ENCODE peak calls at places on chromosomes 11 and 22, in eight cellular contexts. One of them, this sample, is unnamed. For H3K4me1, the result is how much of the 10 kb centered on the place peaks cover.

GRCh38 chr22:21816787-21817496 is 50.5 kb downstream of the MAPK1 start:
- DNase-seq in cardiac muscle cell: peak
- DNase-seq in IMR-90: peak
- DNase-seq in testis: no peak
- DNase-seq in heart right ventricle: peak
- DNase-seq in GM23248: peak
- DNase-seq in esophagus muscularis mucosa: no peak
- DNase-seq in stomach: no peak
- DNase-seq in this sample: peak

GRCh38 chr11:73227571-73228211 is 9.6 kb downstream of the P2RY2 start:
- DNase-seq in GM23248: no peak
- DNase-seq in IMR-90: no peak
- DNase-seq in esophagus muscularis mucosa: no peak
- DNase-seq in heart right ventricle: no peak
- DNase-seq in cardiac muscle cell: no peak
- DNase-seq in stomach: peak
- DNase-seq in testis: no peak
- DNase-seq in this sample: no peak

GRCh38 chr11:57391111-57391510 is 661 bp upstream of the PRG2 start:
- DNase-seq in IMR-90: no peak
- DNase-seq in heart right ventricle: no peak
- DNase-seq in testis: no peak
- DNase-seq in stomach: no peak
- DNase-seq in GM23248: no peak
- DNase-seq in esophagus muscularis mucosa: no peak
- DNase-seq in cardiac muscle cell: no peak
- DNase-seq in this sample: no peak

GRCh38 chr22:35835998-35836691 is 118.5 kb downstream of the APOL5 start:
- DNase-seq in testis: peak
- DNase-seq in IMR-90: peak
- DNase-seq in heart right ventricle: peak
- DNase-seq in stomach: peak
- DNase-seq in cardiac muscle cell: peak
- DNase-seq in esophagus muscularis mucosa: no peak
- DNase-seq in GM23248: peak
- DNase-seq in this sample: peak

GRCh38 chr11:73469401-73469800 is 93.2 kb downstream of the RELT start:
- DNase-seq in IMR-90: no peak
- DNase-seq in stomach: no peak
- DNase-seq in testis: no peak
- DNase-seq in heart right ventricle: no peak
- DNase-seq in esophagus muscularis mucosa: no peak
- DNase-seq in cardiac muscle cell: peak
- DNase-seq in GM23248: no peak
- DNase-seq in this sample: no peak

GRCh38 chr11:15725246-15725645 is 610.5 kb downstream of the INSC start:
- DNase-seq in testis: no peak
- DNase-seq in heart right ventricle: no peak
- DNase-seq in stomach: no peak
- DNase-seq in GM23248: no peak
- DNase-seq in esophagus muscularis mucosa: no peak
- DNase-seq in cardiac muscle cell: no peak
- DNase-seq in IMR-90: no peak
- DNase-seq in this sample: no peak

GRCh38 chr11:75931124-75931523 is 116.1 kb downstream of the UVRAG start:
- DNase-seq in testis: no peak
- DNase-seq in esophagus muscularis mucosa: no peak
- DNase-seq in IMR-90: peak
- DNase-seq in GM23248: peak
- DNase-seq in cardiac muscle cell: peak
- DNase-seq in heart right ventricle: no peak
- DNase-seq in stomach: no peak
- DNase-seq in this sample: no peak

GRCh38 chr11:1128333-1129142 is 29.2 kb upstream of the MUC5AC start:
- DNase-seq in testis: no peak
- DNase-seq in GM23248: no peak
- DNase-seq in cardiac muscle cell: no peak
- DNase-seq in IMR-90: no peak
- DNase-seq in esophagus muscularis mucosa: no peak
- DNase-seq in stomach: peak
- DNase-seq in heart right ventricle: no peak
- DNase-seq in this sample: no peak

GRCh38 chr11:117316197-117316961 is at the start of gene BACE1:
- DNase-seq in GM23248: peak
- DNase-seq in testis: peak
- DNase-seq in cardiac muscle cell: peak
- DNase-seq in heart right ventricle: peak
- DNase-seq in esophagus muscularis mucosa: peak
- DNase-seq in IMR-90: peak
- DNase-seq in stomach: peak
- DNase-seq in this sample: peak

DNA sequence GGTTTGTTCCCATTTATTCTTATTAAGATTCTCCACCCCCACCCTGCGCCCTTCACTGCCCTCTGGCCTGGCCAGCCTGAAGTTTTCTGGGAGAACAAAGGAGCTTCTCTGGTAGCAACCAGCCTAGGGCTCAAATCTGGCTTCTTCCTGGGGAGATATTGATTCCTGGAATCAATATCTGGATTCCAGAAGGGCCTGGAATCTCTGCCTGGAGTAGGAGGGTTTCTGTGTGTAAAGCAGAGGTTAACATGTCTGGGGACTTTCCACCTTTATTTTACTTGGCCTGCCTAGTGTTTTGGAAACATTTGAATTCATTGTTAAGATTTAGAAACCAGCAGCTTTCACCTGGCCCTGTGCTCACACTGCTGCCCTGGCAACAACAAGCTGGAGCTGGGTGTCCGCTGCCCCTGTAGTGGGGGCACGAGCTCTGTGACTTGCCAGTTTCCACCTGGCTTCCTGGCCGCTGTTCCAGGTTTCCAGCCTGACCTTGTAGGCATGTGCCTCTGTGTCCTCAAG is 5.5 kb downstream of the C11orf91 start:
- DNase-seq in stomach: peak
- DNase-seq in esophagus muscularis mucosa: no peak
- DNase-seq in heart right ventricle: no peak
- DNase-seq in GM23248: no peak
- DNase-seq in testis: no peak
- DNase-seq in IMR-90: no peak
- DNase-seq in cardiac muscle cell: no peak
- DNase-seq in this sample: no peak
- H3K4me1 ChIP-seq in stomach: half or more
- H3K4me1 ChIP-seq in esophagus muscularis mucosa: half or more
- H3K4me1 ChIP-seq in heart right ventricle: half or more
- H3K4me1 ChIP-seq in GM23248: under half
- H3K4me1 ChIP-seq in testis: under half
- H3K4me1 ChIP-seq in IMR-90: under half
- H3K4me1 ChIP-seq in cardiac muscle cell: under half
- H3K4me1 ChIP-seq in this sample: half or more

DNA sequence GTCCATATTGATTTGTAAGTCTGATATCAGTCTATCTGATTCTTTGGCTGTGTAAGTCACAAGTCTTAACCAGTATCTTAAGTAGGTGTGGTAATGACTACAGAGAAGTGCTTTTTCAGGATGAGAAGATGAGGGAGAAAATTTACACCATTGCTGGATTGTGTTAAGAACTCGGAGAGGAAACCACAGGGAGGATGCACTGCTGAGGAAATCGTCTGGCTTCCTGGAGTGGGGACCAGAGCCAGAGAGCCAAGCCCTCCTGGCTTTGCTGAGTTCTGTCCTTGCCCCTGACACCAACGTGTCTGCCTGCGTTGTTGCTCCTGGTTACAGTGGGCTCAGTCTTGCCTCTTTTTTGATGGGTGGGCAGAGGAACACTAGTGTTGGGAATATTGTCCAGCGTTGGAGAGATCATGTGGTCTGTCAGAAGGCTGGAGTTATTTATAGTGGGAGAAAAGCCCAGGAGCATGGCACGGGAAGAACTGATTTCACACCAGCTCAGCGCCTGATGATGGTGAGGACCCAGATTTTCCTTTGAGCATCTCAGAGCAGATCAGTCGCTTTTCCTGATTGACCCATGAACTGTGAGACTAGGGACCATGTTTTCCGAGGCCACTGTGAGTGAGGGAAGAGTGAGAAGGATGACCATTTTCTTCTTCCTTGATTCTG is 29.6 kb downstream of the MARK2 start:
- DNase-seq in GM23248: peak
- DNase-seq in cardiac muscle cell: peak
- DNase-seq in heart right ventricle: no peak
- DNase-seq in stomach: no peak
- DNase-seq in esophagus muscularis mucosa: no peak
- DNase-seq in IMR-90: no peak
- DNase-seq in testis: no peak
- DNase-seq in this sample: no peak
- H3K4me1 ChIP-seq in GM23248: under half
- H3K4me1 ChIP-seq in cardiac muscle cell: under half
- H3K4me1 ChIP-seq in heart right ventricle: half or more
- H3K4me1 ChIP-seq in stomach: half or more
- H3K4me1 ChIP-seq in esophagus muscularis mucosa: half or more
- H3K4me1 ChIP-seq in IMR-90: under half
- H3K4me1 ChIP-seq in testis: under half
- H3K4me1 ChIP-seq in this sample: under half

GRCh38 chr11:69644071-69644961 is 3.4 kb downstream of the CCND1 start:
- DNase-seq in esophagus muscularis mucosa: no peak
- DNase-seq in heart right ventricle: peak
- DNase-seq in GM23248: peak
- DNase-seq in stomach: peak
- DNase-seq in testis: peak
- DNase-seq in IMR-90: peak
- DNase-seq in cardiac muscle cell: peak
- DNase-seq in this sample: no peak

GRCh38 chr11:69646493-69647201 is 5.7 kb downstream of the CCND1 start:
- DNase-seq in GM23248: peak
- DNase-seq in IMR-90: no peak
- DNase-seq in cardiac muscle cell: no peak
- DNase-seq in testis: no peak
- DNase-seq in heart right ventricle: no peak
- DNase-seq in stomach: no peak
- DNase-seq in esophagus muscularis mucosa: no peak
- DNase-seq in this sample: no peak

GRCh38 chr11:69645801-69646492 is 5.0 kb downstream of the CCND1 start:
- DNase-seq in GM23248: peak
- DNase-seq in testis: no peak
- DNase-seq in heart right ventricle: no peak
- DNase-seq in cardiac muscle cell: no peak
- DNase-seq in esophagus muscularis mucosa: no peak
- DNase-seq in IMR-90: no peak
- DNase-seq in stomach: no peak
- DNase-seq in this sample: no peak

GRCh38 chr11:69643646-69644045 is 2.7 kb downstream of the CCND1 start:
- DNase-seq in esophagus muscularis mucosa: no peak
- DNase-seq in IMR-90: no peak
- DNase-seq in testis: no peak
- DNase-seq in heart right ventricle: no peak
- DNase-seq in cardiac muscle cell: no peak
- DNase-seq in stomach: no peak
- DNase-seq in GM23248: peak
- DNase-seq in this sample: no peak

GRCh38 chr11:69644962-69645675 is 4.2 kb downstream of the CCND1 start:
- DNase-seq in heart right ventricle: no peak
- DNase-seq in GM23248: peak
- DNase-seq in IMR-90: no peak
- DNase-seq in stomach: no peak
- DNase-seq in cardiac muscle cell: no peak
- DNase-seq in testis: no peak
- DNase-seq in esophagus muscularis mucosa: no peak
- DNase-seq in this sample: no peak
- H3K4me1 ChIP-seq in heart right ventricle: under half
- H3K4me1 ChIP-seq in GM23248: under half
- H3K4me1 ChIP-seq in IMR-90: under half
- H3K4me1 ChIP-seq in stomach: half or more
- H3K4me1 ChIP-seq in cardiac muscle cell: under half
- H3K4me1 ChIP-seq in testis: under half
- H3K4me1 ChIP-seq in esophagus muscularis mucosa: under half
- H3K4me1 ChIP-seq in this sample: under half

DNA sequence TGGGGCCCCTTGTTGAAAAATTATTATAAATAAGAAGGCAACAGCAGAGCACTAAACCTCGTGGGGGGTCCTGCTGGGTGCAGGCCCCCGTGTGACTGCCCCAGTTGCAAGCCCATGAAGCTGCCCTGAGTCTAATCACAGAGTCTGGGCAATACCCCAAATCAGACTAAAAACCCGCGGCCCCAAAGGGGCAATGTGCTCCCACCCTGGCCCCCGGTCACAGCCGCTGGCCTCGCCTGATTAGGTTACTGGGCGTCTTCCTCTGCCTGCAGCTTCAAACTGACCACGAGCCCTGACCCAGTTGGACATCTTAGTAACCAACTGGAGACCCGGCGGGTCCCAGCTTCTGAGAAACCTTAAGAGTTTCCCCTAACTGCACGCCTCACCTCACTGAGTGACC is 1.6 kb downstream of the CXCR5 start:
- DNase-seq in esophagus muscularis mucosa: no peak
- DNase-seq in heart right ventricle: no peak
- DNase-seq in testis: no peak
- DNase-seq in cardiac muscle cell: no peak
- DNase-seq in stomach: no peak
- DNase-seq in GM23248: no peak
- DNase-seq in IMR-90: no peak
- DNase-seq in this sample: no peak
- H3K4me1 ChIP-seq in esophagus muscularis mucosa: half or more
- H3K4me1 ChIP-seq in heart right ventricle: under half
- H3K4me1 ChIP-seq in testis: under half
- H3K4me1 ChIP-seq in cardiac muscle cell: under half
- H3K4me1 ChIP-seq in stomach: under half
- H3K4me1 ChIP-seq in GM23248: under half
- H3K4me1 ChIP-seq in IMR-90: under half
- H3K4me1 ChIP-seq in this sample: under half

DNA sequence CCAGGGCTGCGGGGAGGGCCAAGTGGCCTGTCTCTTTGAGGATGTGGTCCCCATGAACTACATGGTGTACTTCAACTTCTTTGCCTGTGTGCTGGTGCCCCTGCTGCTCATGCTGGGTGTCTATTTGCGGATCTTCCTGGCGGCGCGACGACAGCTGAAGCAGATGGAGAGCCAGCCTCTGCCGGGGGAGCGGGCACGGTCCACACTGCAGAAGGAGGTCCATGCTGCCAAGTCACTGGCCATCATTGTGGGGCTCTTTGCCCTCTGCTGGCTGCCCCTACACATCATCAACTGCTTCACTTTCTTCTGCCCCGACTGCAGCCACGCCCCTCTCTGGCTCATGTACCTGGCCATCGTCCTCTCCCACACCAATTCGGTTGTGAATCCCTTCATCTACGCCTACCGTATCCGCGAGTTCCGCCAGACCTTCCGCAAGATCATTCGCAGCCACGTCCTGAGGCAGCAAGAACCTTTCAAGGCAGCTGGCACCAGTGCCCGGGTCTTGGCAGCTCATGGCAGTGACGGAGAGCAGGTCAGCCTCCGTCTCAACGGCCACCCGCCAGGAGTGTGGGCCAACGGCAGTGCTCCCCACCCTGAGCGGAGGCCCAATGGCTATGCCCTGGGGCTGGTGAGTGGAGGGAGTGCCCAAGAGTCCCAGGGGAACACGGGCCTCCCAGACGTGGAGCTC is 13.5 kb downstream of the ADORA2A start:
- DNase-seq in testis: no peak
- DNase-seq in cardiac muscle cell: no peak
- DNase-seq in GM23248: no peak
- DNase-seq in stomach: peak
- DNase-seq in heart right ventricle: no peak
- DNase-seq in IMR-90: no peak
- DNase-seq in esophagus muscularis mucosa: no peak
- DNase-seq in this sample: no peak
- H3K4me1 ChIP-seq in testis: under half
- H3K4me1 ChIP-seq in cardiac muscle cell: under half
- H3K4me1 ChIP-seq in GM23248: under half
- H3K4me1 ChIP-seq in stomach: under half
- H3K4me1 ChIP-seq in heart right ventricle: under half
- H3K4me1 ChIP-seq in IMR-90: under half
- H3K4me1 ChIP-seq in esophagus muscularis mucosa: under half
- H3K4me1 ChIP-seq in this sample: under half

GRCh38 chr22:49968313-49968830 is 7.8 kb downstream of the PIM3 start:
- DNase-seq in testis: peak
- DNase-seq in heart right ventricle: no peak
- DNase-seq in esophagus muscularis mucosa: no peak
- DNase-seq in cardiac muscle cell: no peak
- DNase-seq in IMR-90: no peak
- DNase-seq in GM23248: no peak
- DNase-seq in stomach: peak
- DNase-seq in this sample: no peak
- H3K4me1 ChIP-seq in testis: half or more
- H3K4me1 ChIP-seq in heart right ventricle: half or more
- H3K4me1 ChIP-seq in esophagus muscularis mucosa: half or more
- H3K4me1 ChIP-seq in cardiac muscle cell: under half
- H3K4me1 ChIP-seq in IMR-90: under half
- H3K4me1 ChIP-seq in GM23248: under half
- H3K4me1 ChIP-seq in stomach: half or more
- H3K4me1 ChIP-seq in this sample: under half

This sample was measured in keratinocyte.